ENCODE peak calls at places on chromosomes 5 and 9, in nine cellular contexts. One of them, this sample, is unnamed.

GRCh38 chr9:37082214-37082765 is 38.1 kb upstream of the ZCCHC7 start:
- DNase-seq in HT1080: no peak
- DNase-seq in tibial nerve: no peak
- DNase-seq in A549: no peak
- DNase-seq in left ventricle myocardium superior: no peak
- DNase-seq in AG08396: no peak
- DNase-seq in effector memory CD4-positive, alpha-beta T cell: no peak
- DNase-seq in GM10248: no peak
- DNase-seq in stimulated activated naive CD4-positive, alpha-beta T cell: no peak
- DNase-seq in this sample: no peak

GRCh38 chr9:100324594-100325200 is 28.0 kb downstream of the TEX10 start:
- DNase-seq in effector memory CD4-positive, alpha-beta T cell: no peak
- DNase-seq in tibial nerve: no peak
- DNase-seq in AG08396: no peak
- DNase-seq in stimulated activated naive CD4-positive, alpha-beta T cell: no peak
- DNase-seq in A549: peak
- DNase-seq in GM10248: peak
- DNase-seq in HT1080: no peak
- DNase-seq in left ventricle myocardium superior: no peak
- DNase-seq in this sample: no peak

GRCh38 chr9:90070056-90070455 is 465.2 kb downstream of the GADD45G start:
- DNase-seq in HT1080: no peak
- DNase-seq in tibial nerve: no peak
- DNase-seq in left ventricle myocardium superior: no peak
- DNase-seq in GM10248: no peak
- DNase-seq in A549: no peak
- DNase-seq in AG08396: no peak
- DNase-seq in effector memory CD4-positive, alpha-beta T cell: no peak
- DNase-seq in stimulated activated naive CD4-positive, alpha-beta T cell: no peak
- DNase-seq in this sample: no peak

GRCh38 chr9:38057416-38058195 is 11.4 kb downstream of the SHB start:
- DNase-seq in GM10248: no peak
- DNase-seq in AG08396: no peak
- DNase-seq in tibial nerve: no peak
- DNase-seq in stimulated activated naive CD4-positive, alpha-beta T cell: no peak
- DNase-seq in A549: no peak
- DNase-seq in left ventricle myocardium superior: peak
- DNase-seq in effector memory CD4-positive, alpha-beta T cell: no peak
- DNase-seq in HT1080: no peak
- DNase-seq in this sample: no peak

GRCh38 chr5:163509288-163510040 is 4.0 kb downstream of the MAT2B start:
- DNase-seq in left ventricle myocardium superior: no peak
- DNase-seq in A549: no peak
- DNase-seq in tibial nerve: no peak
- DNase-seq in GM10248: no peak
- DNase-seq in stimulated activated naive CD4-positive, alpha-beta T cell: no peak
- DNase-seq in HT1080: no peak
- DNase-seq in AG08396: peak
- DNase-seq in effector memory CD4-positive, alpha-beta T cell: no peak
- DNase-seq in this sample: no peak

GRCh38 chr9:134055981-134056461 is 11.8 kb downstream of the BRD3 start:
- DNase-seq in left ventricle myocardium superior: peak
- DNase-seq in HT1080: peak
- DNase-seq in GM10248: no peak
- DNase-seq in effector memory CD4-positive, alpha-beta T cell: no peak
- DNase-seq in A549: peak
- DNase-seq in tibial nerve: peak
- DNase-seq in AG08396: peak
- DNase-seq in stimulated activated naive CD4-positive, alpha-beta T cell: no peak
- DNase-seq in this sample: no peak

GRCh38 chr9:127395491-127396252 is 1.3 kb upstream of the SLC2A8 start:
- DNase-seq in A549: no peak
- DNase-seq in AG08396: no peak
- DNase-seq in left ventricle myocardium superior: no peak
- DNase-seq in GM10248: no peak
- DNase-seq in effector memory CD4-positive, alpha-beta T cell: no peak
- DNase-seq in stimulated activated naive CD4-positive, alpha-beta T cell: no peak
- DNase-seq in tibial nerve: no peak
- DNase-seq in HT1080: peak
- DNase-seq in this sample: no peak

GRCh38 chr9:89457376-89457855 is 40.5 kb downstream of the SEMA4D start:
- DNase-seq in GM10248: no peak
- DNase-seq in tibial nerve: no peak
- DNase-seq in AG08396: no peak
- DNase-seq in A549: no peak
- DNase-seq in left ventricle myocardium superior: no peak
- DNase-seq in stimulated activated naive CD4-positive, alpha-beta T cell: no peak
- DNase-seq in HT1080: no peak
- DNase-seq in effector memory CD4-positive, alpha-beta T cell: no peak
- DNase-seq in this sample: no peak

GRCh38 chr5:56148453-56148971 is 84.6 kb downstream of the ANKRD55 start:
- DNase-seq in A549: no peak
- DNase-seq in AG08396: no peak
- DNase-seq in effector memory CD4-positive, alpha-beta T cell: no peak
- DNase-seq in GM10248: peak
- DNase-seq in left ventricle myocardium superior: no peak
- DNase-seq in tibial nerve: no peak
- DNase-seq in HT1080: no peak
- DNase-seq in stimulated activated naive CD4-positive, alpha-beta T cell: peak
- DNase-seq in this sample: peak

GRCh38 chr5:132771559-132771998 is 5.5 kb downstream of the SEPTIN8 start:
- DNase-seq in effector memory CD4-positive, alpha-beta T cell: no peak
- DNase-seq in GM10248: no peak
- DNase-seq in stimulated activated naive CD4-positive, alpha-beta T cell: no peak
- DNase-seq in left ventricle myocardium superior: peak
- DNase-seq in AG08396: peak
- DNase-seq in A549: no peak
- DNase-seq in tibial nerve: no peak
- DNase-seq in HT1080: peak
- DNase-seq in this sample: no peak

GRCh38 chr9:131398204-131398603 is 4.3 kb downstream of the PRRC2B start:
- DNase-seq in GM10248: no peak
- DNase-seq in left ventricle myocardium superior: no peak
- DNase-seq in AG08396: no peak
- DNase-seq in stimulated activated naive CD4-positive, alpha-beta T cell: peak
- DNase-seq in effector memory CD4-positive, alpha-beta T cell: peak
- DNase-seq in A549: no peak
- DNase-seq in tibial nerve: no peak
- DNase-seq in HT1080: no peak
- DNase-seq in this sample: no peak

GRCh38 chr9:104856413-104856941 is 71.5 kb downstream of the ABCA1 start:
- DNase-seq in stimulated activated naive CD4-positive, alpha-beta T cell: no peak
- DNase-seq in effector memory CD4-positive, alpha-beta T cell: no peak
- DNase-seq in GM10248: no peak
- DNase-seq in left ventricle myocardium superior: no peak
- DNase-seq in HT1080: no peak
- DNase-seq in AG08396: no peak
- DNase-seq in tibial nerve: no peak
- DNase-seq in A549: no peak
- DNase-seq in this sample: no peak

GRCh38 chr9:23821400-23822181 is 4.4 kb downstream of the ELAVL2 start:
- DNase-seq in stimulated activated naive CD4-positive, alpha-beta T cell: no peak
- DNase-seq in GM10248: no peak
- DNase-seq in left ventricle myocardium superior: peak
- DNase-seq in tibial nerve: no peak
- DNase-seq in AG08396: no peak
- DNase-seq in effector memory CD4-positive, alpha-beta T cell: no peak
- DNase-seq in A549: no peak
- DNase-seq in HT1080: no peak
- DNase-seq in this sample: no peak

GRCh38 chr5:96875805-96876291 is 452 bp upstream of the ERAP2 start:
- DNase-seq in HT1080: no peak
- DNase-seq in A549: peak
- DNase-seq in AG08396: no peak
- DNase-seq in stimulated activated naive CD4-positive, alpha-beta T cell: peak
- DNase-seq in left ventricle myocardium superior: no peak
- DNase-seq in tibial nerve: no peak
- DNase-seq in GM10248: no peak
- DNase-seq in effector memory CD4-positive, alpha-beta T cell: peak
- DNase-seq in this sample: no peak

GRCh38 chr5:113166285-113166684 is 189.7 kb downstream of the DCP2 start:
- DNase-seq in tibial nerve: no peak
- DNase-seq in AG08396: peak
- DNase-seq in HT1080: peak
- DNase-seq in left ventricle myocardium superior: no peak
- DNase-seq in GM10248: no peak
- DNase-seq in effector memory CD4-positive, alpha-beta T cell: no peak
- DNase-seq in stimulated activated naive CD4-positive, alpha-beta T cell: no peak
- DNase-seq in A549: no peak
- DNase-seq in this sample: no peak

GRCh38 chr9:37007295-37007694 is 26.8 kb downstream of the PAX5 start:
- DNase-seq in left ventricle myocardium superior: no peak
- DNase-seq in AG08396: no peak
- DNase-seq in effector memory CD4-positive, alpha-beta T cell: no peak
- DNase-seq in stimulated activated naive CD4-positive, alpha-beta T cell: no peak
- DNase-seq in A549: no peak
- DNase-seq in GM10248: no peak
- DNase-seq in tibial nerve: no peak
- DNase-seq in HT1080: no peak
- DNase-seq in this sample: no peak

GRCh38 chr5:81303563-81303962 is 2.2 kb downstream of the ZCCHC9 start:
- DNase-seq in tibial nerve: no peak
- DNase-seq in A549: no peak
- DNase-seq in stimulated activated naive CD4-positive, alpha-beta T cell: no peak
- DNase-seq in effector memory CD4-positive, alpha-beta T cell: no peak
- DNase-seq in left ventricle myocardium superior: no peak
- DNase-seq in GM10248: no peak
- DNase-seq in HT1080: peak
- DNase-seq in AG08396: peak
- DNase-seq in this sample: no peak

GRCh38 chr5:39138892-39139291 is 64.7 kb upstream of the RICTOR start:
- DNase-seq in effector memory CD4-positive, alpha-beta T cell: no peak
- DNase-seq in left ventricle myocardium superior: no peak
- DNase-seq in AG08396: peak
- DNase-seq in stimulated activated naive CD4-positive, alpha-beta T cell: no peak
- DNase-seq in GM10248: no peak
- DNase-seq in tibial nerve: no peak
- DNase-seq in A549: peak
- DNase-seq in HT1080: peak
- DNase-seq in this sample: no peak

GRCh38 chr5:90402521-90403255 is 6.9 kb downstream of the CETN3 start:
- DNase-seq in AG08396: no peak
- DNase-seq in stimulated activated naive CD4-positive, alpha-beta T cell: no peak
- DNase-seq in effector memory CD4-positive, alpha-beta T cell: no peak
- DNase-seq in HT1080: no peak
- DNase-seq in A549: no peak
- DNase-seq in GM10248: no peak
- DNase-seq in left ventricle myocardium superior: no peak
- DNase-seq in tibial nerve: no peak
- DNase-seq in this sample: no peak

GRCh38 chr9:136762915-136763648 is 1.2 kb downstream of the LCN15 start:
- DNase-seq in effector memory CD4-positive, alpha-beta T cell: peak
- DNase-seq in GM10248: peak
- DNase-seq in A549: peak
- DNase-seq in tibial nerve: no peak
- DNase-seq in stimulated activated naive CD4-positive, alpha-beta T cell: peak
- DNase-seq in left ventricle myocardium superior: peak
- DNase-seq in AG08396: no peak
- DNase-seq in HT1080: no peak
- DNase-seq in this sample: peak

GRCh38 chr5:9644630-9645029 is 14.5 kb upstream of the TAS2R1 start:
- DNase-seq in tibial nerve: no peak
- DNase-seq in HT1080: peak
- DNase-seq in left ventricle myocardium superior: no peak
- DNase-seq in A549: no peak
- DNase-seq in GM10248: no peak
- DNase-seq in AG08396: no peak
- DNase-seq in stimulated activated naive CD4-positive, alpha-beta T cell: no peak
- DNase-seq in effector memory CD4-positive, alpha-beta T cell: no peak
- DNase-seq in this sample: no peak

GRCh38 chr9:124685217-124685616 is 85.9 kb downstream of the NR6A1 start:
- DNase-seq in left ventricle myocardium superior: no peak
- DNase-seq in HT1080: no peak
- DNase-seq in GM10248: no peak
- DNase-seq in A549: no peak
- DNase-seq in AG08396: no peak
- DNase-seq in stimulated activated naive CD4-positive, alpha-beta T cell: no peak
- DNase-seq in tibial nerve: no peak
- DNase-seq in effector memory CD4-positive, alpha-beta T cell: no peak
- DNase-seq in this sample: no peak

GRCh38 chr9:90835206-90835605 is 33.6 kb downstream of the SYK start:
- DNase-seq in effector memory CD4-positive, alpha-beta T cell: no peak
- DNase-seq in A549: no peak
- DNase-seq in tibial nerve: no peak
- DNase-seq in GM10248: no peak
- DNase-seq in HT1080: no peak
- DNase-seq in stimulated activated naive CD4-positive, alpha-beta T cell: no peak
- DNase-seq in left ventricle myocardium superior: no peak
- DNase-seq in AG08396: no peak
- DNase-seq in this sample: no peak

GRCh38 chr9:93984860-93985259 is 29.7 kb upstream of the BARX1 start:
- DNase-seq in GM10248: no peak
- DNase-seq in left ventricle myocardium superior: no peak
- DNase-seq in effector memory CD4-positive, alpha-beta T cell: no peak
- DNase-seq in stimulated activated naive CD4-positive, alpha-beta T cell: no peak
- DNase-seq in HT1080: no peak
- DNase-seq in AG08396: no peak
- DNase-seq in tibial nerve: no peak
- DNase-seq in A549: no peak
- DNase-seq in this sample: no peak

GRCh38 chr5:95959964-95960801 is 1.5 kb downstream of the ELL2 start:
- DNase-seq in effector memory CD4-positive, alpha-beta T cell: no peak
- DNase-seq in AG08396: no peak
- DNase-seq in HT1080: peak
- DNase-seq in left ventricle myocardium superior: no peak
- DNase-seq in GM10248: no peak
- DNase-seq in stimulated activated naive CD4-positive, alpha-beta T cell: no peak
- DNase-seq in A549: peak
- DNase-seq in tibial nerve: no peak
- DNase-seq in this sample: no peak

GRCh38 chr5:20523099-20523498 is 535.1 kb upstream of the CDH18 start:
- DNase-seq in stimulated activated naive CD4-positive, alpha-beta T cell: no peak
- DNase-seq in effector memory CD4-positive, alpha-beta T cell: no peak
- DNase-seq in A549: no peak
- DNase-seq in HT1080: no peak
- DNase-seq in AG08396: no peak
- DNase-seq in left ventricle myocardium superior: no peak
- DNase-seq in GM10248: no peak
- DNase-seq in tibial nerve: no peak
- DNase-seq in this sample: no peak

GRCh38 chr9:136088939-136089696 is 6.0 kb downstream of the NACC2 start:
- DNase-seq in tibial nerve: no peak
- DNase-seq in AG08396: no peak
- DNase-seq in left ventricle myocardium superior: peak
- DNase-seq in stimulated activated naive CD4-positive, alpha-beta T cell: no peak
- DNase-seq in A549: no peak
- DNase-seq in GM10248: no peak
- DNase-seq in HT1080: no peak
- DNase-seq in effector memory CD4-positive, alpha-beta T cell: no peak
- DNase-seq in this sample: no peak

GRCh38 chr9:97807681-97808080 is 45.3 kb upstream of the FOXE1 start:
- DNase-seq in A549: no peak
- DNase-seq in tibial nerve: no peak
- DNase-seq in effector memory CD4-positive, alpha-beta T cell: no peak
- DNase-seq in left ventricle myocardium superior: no peak
- DNase-seq in stimulated activated naive CD4-positive, alpha-beta T cell: no peak
- DNase-seq in AG08396: no peak
- DNase-seq in GM10248: no peak
- DNase-seq in HT1080: no peak
- DNase-seq in this sample: no peak

This sample was measured in GM13977.